ENCODE peak calls at places on chromosomes 16 and 17, in five cellular contexts. One of them, this sample, is unnamed.

GRCh38 chr16:69309316-69309715 is 1.8 kb upstream of the VPS4A start:
- DNase-seq in NCI-H2081: no peak
- DNase-seq in NCI-H1105 treated with DMSO at 0.1 percent for 48 hours: no peak
- DNase-seq in stromal cell of bone marrow: no peak
- DNase-seq in neuronal stem cell: no peak
- DNase-seq in this sample: peak

GRCh38 chr17:44722254-44722653 is 13.8 kb downstream of the DBF4B start:
- DNase-seq in NCI-H2081: no peak
- DNase-seq in NCI-H1105 treated with DMSO at 0.1 percent for 48 hours: no peak
- DNase-seq in stromal cell of bone marrow: no peak
- DNase-seq in neuronal stem cell: no peak
- DNase-seq in this sample: no peak

GRCh38 chr17:49035470-49036269 is 38.5 kb downstream of the IGF2BP1 start:
- DNase-seq in NCI-H2081: peak
- DNase-seq in NCI-H1105 treated with DMSO at 0.1 percent for 48 hours: peak
- DNase-seq in stromal cell of bone marrow: peak
- DNase-seq in neuronal stem cell: no peak
- DNase-seq in this sample: peak

GRCh38 chr17:10521949-10522348 is 3.6 kb upstream of the MYH1 start:
- DNase-seq in NCI-H2081: no peak
- DNase-seq in NCI-H1105 treated with DMSO at 0.1 percent for 48 hours: no peak
- DNase-seq in stromal cell of bone marrow: no peak
- DNase-seq in neuronal stem cell: no peak
- DNase-seq in this sample: no peak

GRCh38 chr16:50473375-50473945 is 74.7 kb upstream of the NKD1 start:
- DNase-seq in NCI-H2081: no peak
- DNase-seq in NCI-H1105 treated with DMSO at 0.1 percent for 48 hours: no peak
- DNase-seq in stromal cell of bone marrow: no peak
- DNase-seq in neuronal stem cell: no peak
- DNase-seq in this sample: peak

GRCh38 chr17:48055531-48056245 is 7.5 kb downstream of the NFE2L1 start:
- DNase-seq in NCI-H2081: no peak
- DNase-seq in NCI-H1105 treated with DMSO at 0.1 percent for 48 hours: no peak
- DNase-seq in stromal cell of bone marrow: no peak
- DNase-seq in neuronal stem cell: no peak
- DNase-seq in this sample: peak

GRCh38 chr17:63943745-63944144 is 11.6 kb upstream of the CD79B start:
- DNase-seq in NCI-H2081: no peak
- DNase-seq in NCI-H1105 treated with DMSO at 0.1 percent for 48 hours: no peak
- DNase-seq in stromal cell of bone marrow: no peak
- DNase-seq in neuronal stem cell: no peak
- DNase-seq in this sample: no peak

GRCh38 chr17:82112181-82112865 is 14.3 kb upstream of the FASN start:
- DNase-seq in NCI-H2081: no peak
- DNase-seq in NCI-H1105 treated with DMSO at 0.1 percent for 48 hours: no peak
- DNase-seq in stromal cell of bone marrow: no peak
- DNase-seq in neuronal stem cell: no peak
- DNase-seq in this sample: no peak

GRCh38 chr17:75208161-75208560 is 2.7 kb downstream of the NUP85 start:
- DNase-seq in NCI-H2081: no peak
- DNase-seq in NCI-H1105 treated with DMSO at 0.1 percent for 48 hours: no peak
- DNase-seq in stromal cell of bone marrow: no peak
- DNase-seq in neuronal stem cell: no peak
- DNase-seq in this sample: no peak

GRCh38 chr17:7133916-7134315 is 19.3 kb upstream of the ASGR2 start:
- DNase-seq in NCI-H2081: no peak
- DNase-seq in NCI-H1105 treated with DMSO at 0.1 percent for 48 hours: no peak
- DNase-seq in stromal cell of bone marrow: no peak
- DNase-seq in neuronal stem cell: no peak
- DNase-seq in this sample: no peak

GRCh38 chr17:19262650-19263620 is 25.8 kb downstream of the EPN2 start:
- DNase-seq in NCI-H2081: no peak
- DNase-seq in NCI-H1105 treated with DMSO at 0.1 percent for 48 hours: no peak
- DNase-seq in stromal cell of bone marrow: peak
- DNase-seq in neuronal stem cell: no peak
- DNase-seq in this sample: no peak

GRCh38 chr17:77908501-77908900 is 50.0 kb upstream of the TNRC6C start:
- DNase-seq in NCI-H2081: no peak
- DNase-seq in NCI-H1105 treated with DMSO at 0.1 percent for 48 hours: no peak
- DNase-seq in stromal cell of bone marrow: no peak
- DNase-seq in neuronal stem cell: no peak
- DNase-seq in this sample: no peak

GRCh38 chr17:17822189-17822978 is 14.4 kb downstream of the SREBF1 start:
- DNase-seq in NCI-H2081: no peak
- DNase-seq in NCI-H1105 treated with DMSO at 0.1 percent for 48 hours: no peak
- DNase-seq in stromal cell of bone marrow: peak
- DNase-seq in neuronal stem cell: no peak
- DNase-seq in this sample: peak

GRCh38 chr17:16258916-16259315 is 41.9 kb downstream of the PIGL start:
- DNase-seq in NCI-H2081: no peak
- DNase-seq in NCI-H1105 treated with DMSO at 0.1 percent for 48 hours: no peak
- DNase-seq in stromal cell of bone marrow: peak
- DNase-seq in neuronal stem cell: no peak
- DNase-seq in this sample: no peak

GRCh38 chr16:77869997-77870813 is 81.8 kb downstream of the VAT1L start:
- DNase-seq in NCI-H2081: no peak
- DNase-seq in NCI-H1105 treated with DMSO at 0.1 percent for 48 hours: no peak
- DNase-seq in stromal cell of bone marrow: no peak
- DNase-seq in neuronal stem cell: no peak
- DNase-seq in this sample: peak

GRCh38 chr17:50184611-50185398 is 16.6 kb downstream of the COL1A1 start:
- DNase-seq in NCI-H2081: no peak
- DNase-seq in NCI-H1105 treated with DMSO at 0.1 percent for 48 hours: no peak
- DNase-seq in stromal cell of bone marrow: no peak
- DNase-seq in neuronal stem cell: no peak
- DNase-seq in this sample: peak

GRCh38 chr16:30054959-30055553 is 10.5 kb upstream of the ALDOA start:
- DNase-seq in NCI-H2081: no peak
- DNase-seq in NCI-H1105 treated with DMSO at 0.1 percent for 48 hours: no peak
- DNase-seq in stromal cell of bone marrow: no peak
- DNase-seq in neuronal stem cell: no peak
- DNase-seq in this sample: no peak

GRCh38 chr17:40553694-40554534 is 11.4 kb downstream of the CCR7 start:
- DNase-seq in NCI-H2081: peak
- DNase-seq in NCI-H1105 treated with DMSO at 0.1 percent for 48 hours: no peak
- DNase-seq in stromal cell of bone marrow: no peak
- DNase-seq in neuronal stem cell: no peak
- DNase-seq in this sample: peak

GRCh38 chr17:17304521-17304985 is 1.4 kb downstream of the NT5M start:
- DNase-seq in NCI-H2081: no peak
- DNase-seq in NCI-H1105 treated with DMSO at 0.1 percent for 48 hours: no peak
- DNase-seq in stromal cell of bone marrow: no peak
- DNase-seq in neuronal stem cell: no peak
- DNase-seq in this sample: no peak

GRCh38 chr17:82415786-82416185 is 2.4 kb upstream of the HEXD start:
- DNase-seq in NCI-H2081: no peak
- DNase-seq in NCI-H1105 treated with DMSO at 0.1 percent for 48 hours: no peak
- DNase-seq in stromal cell of bone marrow: no peak
- DNase-seq in neuronal stem cell: no peak
- DNase-seq in this sample: no peak

GRCh38 chr17:36641331-36641876 is 40.0 kb downstream of the MRM1 start:
- DNase-seq in NCI-H2081: no peak
- DNase-seq in NCI-H1105 treated with DMSO at 0.1 percent for 48 hours: no peak
- DNase-seq in stromal cell of bone marrow: no peak
- DNase-seq in neuronal stem cell: no peak
- DNase-seq in this sample: no peak

GRCh38 chr16:2148714-2149629 is 547 bp downstream of the RAB26 start:
- DNase-seq in NCI-H2081: no peak
- DNase-seq in NCI-H1105 treated with DMSO at 0.1 percent for 48 hours: no peak
- DNase-seq in stromal cell of bone marrow: no peak
- DNase-seq in neuronal stem cell: no peak
- DNase-seq in this sample: peak

GRCh38 chr17:28315846-28316705 is 2.9 kb upstream of the TMEM97 start:
- DNase-seq in NCI-H2081: no peak
- DNase-seq in NCI-H1105 treated with DMSO at 0.1 percent for 48 hours: no peak
- DNase-seq in stromal cell of bone marrow: no peak
- DNase-seq in neuronal stem cell: no peak
- DNase-seq in this sample: no peak